ENCODE peak calls at places on chromosomes 6 and 20, in ten cellular contexts. One of them, this sample, is unnamed.

GRCh38 chr20:62641749-62642665 is at the start of gene SLCO4A1:
- DNase-seq in tibial nerve: peak; percentile 54
- DNase-seq in Peyer's patch: peak; percentile 93
- DNase-seq in fibroblast of lung: peak; percentile 16
- DNase-seq in lower lobe of right lung: peak; percentile 75
- DNase-seq in psoas muscle: peak; percentile 89
- DNase-seq in breast epithelium: no peak
- DNase-seq in A549: peak; percentile 64
- DNase-seq in left ventricle myocardium inferior: peak; percentile 81
- DNase-seq in hepatocyte: peak; percentile 75
- DNase-seq in this sample: no peak

GRCh38 chr6:3162565-3163247 is 5.4 kb upstream of the TUBB2A start:
- DNase-seq in tibial nerve: peak; percentile 37
- DNase-seq in Peyer's patch: peak; percentile 90
- DNase-seq in fibroblast of lung: peak; percentile 69
- DNase-seq in lower lobe of right lung: peak; percentile 82
- DNase-seq in psoas muscle: peak; percentile 83
- DNase-seq in breast epithelium: peak; percentile 77
- DNase-seq in A549: peak; percentile 77
- DNase-seq in left ventricle myocardium inferior: peak; percentile 70
- DNase-seq in hepatocyte: peak; percentile 90
- DNase-seq in this sample: no peak

GRCh38 chr6:31723245-31723979 is at the start of gene MPIG6B:
- DNase-seq in tibial nerve: no peak
- DNase-seq in Peyer's patch: no peak
- DNase-seq in fibroblast of lung: no peak
- DNase-seq in lower lobe of right lung: no peak
- DNase-seq in psoas muscle: no peak
- DNase-seq in breast epithelium: no peak
- DNase-seq in A549: no peak
- DNase-seq in left ventricle myocardium inferior: no peak
- DNase-seq in hepatocyte: no peak
- DNase-seq in this sample: no peak

GRCh38 chr6:130967502-130968469 is 95.3 kb downstream of the EPB41L2 start:
- DNase-seq in tibial nerve: no peak
- DNase-seq in Peyer's patch: no peak
- DNase-seq in fibroblast of lung: peak; percentile 43
- DNase-seq in lower lobe of right lung: no peak
- DNase-seq in psoas muscle: no peak
- DNase-seq in breast epithelium: no peak
- DNase-seq in A549: no peak
- DNase-seq in left ventricle myocardium inferior: no peak
- DNase-seq in hepatocyte: no peak
- DNase-seq in this sample: no peak

GRCh38 chr6:34714663-34715062 is 18.1 kb upstream of the ILRUN start:
- DNase-seq in tibial nerve: no peak
- DNase-seq in Peyer's patch: no peak
- DNase-seq in fibroblast of lung: no peak
- DNase-seq in lower lobe of right lung: no peak
- DNase-seq in psoas muscle: no peak
- DNase-seq in breast epithelium: no peak
- DNase-seq in A549: no peak
- DNase-seq in left ventricle myocardium inferior: no peak
- DNase-seq in hepatocyte: no peak
- DNase-seq in this sample: no peak

GRCh38 chr6:131322121-131322520 is 186.9 kb downstream of the AKAP7 start:
- DNase-seq in tibial nerve: no peak
- DNase-seq in Peyer's patch: no peak
- DNase-seq in fibroblast of lung: no peak
- DNase-seq in lower lobe of right lung: no peak
- DNase-seq in psoas muscle: no peak
- DNase-seq in breast epithelium: no peak
- DNase-seq in A549: no peak
- DNase-seq in left ventricle myocardium inferior: no peak
- DNase-seq in hepatocyte: no peak
- DNase-seq in this sample: no peak

GRCh38 chr6:141413196-141413595 is 719.5 kb upstream of the GJE1 start:
- DNase-seq in tibial nerve: no peak
- DNase-seq in Peyer's patch: no peak
- DNase-seq in fibroblast of lung: no peak
- DNase-seq in lower lobe of right lung: no peak
- DNase-seq in psoas muscle: no peak
- DNase-seq in breast epithelium: no peak
- DNase-seq in A549: no peak
- DNase-seq in left ventricle myocardium inferior: no peak
- DNase-seq in hepatocyte: no peak
- DNase-seq in this sample: no peak

GRCh38 chr20:53216856-53217576 is 244.9 kb downstream of the TSHZ2 start:
- DNase-seq in tibial nerve: peak; percentile 63
- DNase-seq in Peyer's patch: peak; percentile 85
- DNase-seq in fibroblast of lung: peak; percentile 28
- DNase-seq in lower lobe of right lung: peak; percentile 80
- DNase-seq in psoas muscle: peak; percentile 74
- DNase-seq in breast epithelium: peak; percentile 79
- DNase-seq in A549: peak; percentile 29
- DNase-seq in left ventricle myocardium inferior: peak; percentile 66
- DNase-seq in hepatocyte: peak; percentile 82
- DNase-seq in this sample: no peak

GRCh38 chr6:74713941-74714340 is 491.9 kb downstream of the COL12A1 start:
- DNase-seq in tibial nerve: no peak
- DNase-seq in Peyer's patch: no peak
- DNase-seq in fibroblast of lung: no peak
- DNase-seq in lower lobe of right lung: no peak
- DNase-seq in psoas muscle: no peak
- DNase-seq in breast epithelium: no peak
- DNase-seq in A549: no peak
- DNase-seq in left ventricle myocardium inferior: no peak
- DNase-seq in hepatocyte: no peak
- DNase-seq in this sample: no peak

DNA sequence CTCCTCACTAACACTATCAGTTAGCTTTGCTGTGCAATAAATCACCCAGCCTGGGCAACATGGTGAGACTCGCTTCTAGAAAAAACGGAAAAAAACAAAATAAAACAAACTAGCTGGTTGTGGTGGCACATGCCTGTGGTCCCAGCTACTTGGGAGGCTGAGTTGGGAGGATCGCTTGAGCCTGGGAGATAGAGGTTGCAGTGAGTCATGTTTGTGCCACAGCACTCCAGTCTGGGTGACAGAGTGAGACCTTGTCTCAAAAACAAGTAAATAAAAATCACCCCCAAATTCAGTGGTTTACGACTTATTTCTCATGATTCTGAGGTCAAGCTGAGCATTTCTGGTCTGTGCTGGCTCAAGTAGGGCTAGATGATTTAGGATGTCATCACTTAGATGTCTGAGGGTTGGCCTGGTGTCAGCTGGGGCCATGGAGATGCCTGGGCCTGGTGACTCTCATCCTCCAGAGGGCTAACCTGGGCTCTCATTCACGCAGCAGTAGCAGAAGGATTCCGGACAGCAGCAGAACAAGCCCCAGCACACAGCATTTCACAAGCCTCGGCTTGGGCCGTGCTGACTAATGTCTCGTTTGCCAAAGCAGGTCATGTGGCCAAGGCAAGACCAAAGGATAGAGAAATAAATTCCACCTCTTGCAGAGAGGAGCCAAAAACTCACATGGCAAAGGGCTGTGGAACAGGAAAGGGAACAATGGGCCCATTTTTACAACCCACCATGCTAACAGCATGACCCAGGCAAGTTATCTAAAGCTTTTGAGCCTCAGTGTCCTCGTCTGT is 32.5 kb downstream of the MGME1 start:
- DNase-seq in tibial nerve: peak; percentile 48
- DNase-seq in Peyer's patch: peak; percentile 55
- DNase-seq in fibroblast of lung: peak; percentile 75
- DNase-seq in lower lobe of right lung: peak; percentile 69
- DNase-seq in psoas muscle: peak; percentile 88
- DNase-seq in breast epithelium: peak; percentile 69
- DNase-seq in A549: peak; percentile 54
- DNase-seq in left ventricle myocardium inferior: peak; percentile 46
- DNase-seq in hepatocyte: peak; percentile 71
- DNase-seq in this sample: peak; percentile 96
- H3K4me1 ChIP-seq in tibial nerve: peaks cover 2% of the 10 kb centered on the region
- H3K4me1 ChIP-seq in Peyer's patch: no peaks in the 10 kb centered on the region
- H3K4me1 ChIP-seq in fibroblast of lung: peaks cover 2% of the 10 kb centered on the region
- H3K4me1 ChIP-seq in lower lobe of right lung: no peaks in the 10 kb centered on the region
- H3K4me1 ChIP-seq in psoas muscle: peaks cover 8% of the 10 kb centered on the region
- H3K4me1 ChIP-seq in breast epithelium: no peaks in the 10 kb centered on the region
- H3K4me1 ChIP-seq in A549: peaks cover 9% of the 10 kb centered on the region
- H3K4me1 ChIP-seq in left ventricle myocardium inferior: peaks cover 2% of the 10 kb centered on the region
- H3K4me1 ChIP-seq in hepatocyte: peaks cover 21% of the 10 kb centered on the region
- H3K4me1 ChIP-seq in this sample: no peaks in the 10 kb centered on the region

GRCh38 chr6:139133733-139134360 is 1.0 kb upstream of the HECA start:
- DNase-seq in tibial nerve: no peak
- DNase-seq in Peyer's patch: no peak
- DNase-seq in fibroblast of lung: no peak
- DNase-seq in lower lobe of right lung: no peak
- DNase-seq in psoas muscle: no peak
- DNase-seq in breast epithelium: no peak
- DNase-seq in A549: no peak
- DNase-seq in left ventricle myocardium inferior: no peak
- DNase-seq in hepatocyte: no peak
- DNase-seq in this sample: no peak

GRCh38 chr6:139135578-139136545 is 982 bp downstream of the HECA start:
- DNase-seq in tibial nerve: no peak
- DNase-seq in Peyer's patch: peak; percentile 88
- DNase-seq in fibroblast of lung: peak; percentile 42
- DNase-seq in lower lobe of right lung: peak; percentile 87
- DNase-seq in psoas muscle: peak; percentile 84
- DNase-seq in breast epithelium: peak; percentile 58
- DNase-seq in A549: no peak
- DNase-seq in left ventricle myocardium inferior: peak; percentile 78
- DNase-seq in hepatocyte: peak; percentile 76
- DNase-seq in this sample: no peak

GRCh38 chr6:139133272-139133671 is 1.6 kb upstream of the HECA start:
- DNase-seq in tibial nerve: no peak
- DNase-seq in Peyer's patch: peak; percentile 74
- DNase-seq in fibroblast of lung: no peak
- DNase-seq in lower lobe of right lung: no peak
- DNase-seq in psoas muscle: no peak
- DNase-seq in breast epithelium: no peak
- DNase-seq in A549: no peak
- DNase-seq in left ventricle myocardium inferior: no peak
- DNase-seq in hepatocyte: no peak
- DNase-seq in this sample: no peak

GRCh38 chr6:139137716-139138115 is 2.8 kb downstream of the HECA start:
- DNase-seq in tibial nerve: no peak
- DNase-seq in Peyer's patch: no peak
- DNase-seq in fibroblast of lung: no peak
- DNase-seq in lower lobe of right lung: no peak
- DNase-seq in psoas muscle: no peak
- DNase-seq in breast epithelium: no peak
- DNase-seq in A549: no peak
- DNase-seq in left ventricle myocardium inferior: no peak
- DNase-seq in hepatocyte: no peak
- DNase-seq in this sample: no peak

GRCh38 chr6:139134817-139135577 is at the start of gene HECA:
- DNase-seq in tibial nerve: peak; percentile 97
- DNase-seq in Peyer's patch: peak; percentile 99
- DNase-seq in fibroblast of lung: peak; percentile 97
- DNase-seq in lower lobe of right lung: peak; percentile 99
- DNase-seq in psoas muscle: peak; percentile 98
- DNase-seq in breast epithelium: peak; percentile 98
- DNase-seq in A549: peak; percentile 91
- DNase-seq in left ventricle myocardium inferior: peak; percentile 99
- DNase-seq in hepatocyte: peak; percentile 98
- DNase-seq in this sample: peak; percentile 59
- TF ChIP-seq CTCF in tibial nerve: no peak
- TF ChIP-seq CTCF in Peyer's patch: no peak
- TF ChIP-seq CTCF in fibroblast of lung: no peak
- TF ChIP-seq CTCF in lower lobe of right lung: no peak
- TF ChIP-seq CTCF in psoas muscle: no peak
- TF ChIP-seq CTCF in breast epithelium: no peak
- TF ChIP-seq CTCF in A549: no peak
- TF ChIP-seq CTCF in left ventricle myocardium inferior: no peak
- TF ChIP-seq CTCF in hepatocyte: no peak
- TF ChIP-seq CTCF in this sample: peak; percentile 39

DNA sequence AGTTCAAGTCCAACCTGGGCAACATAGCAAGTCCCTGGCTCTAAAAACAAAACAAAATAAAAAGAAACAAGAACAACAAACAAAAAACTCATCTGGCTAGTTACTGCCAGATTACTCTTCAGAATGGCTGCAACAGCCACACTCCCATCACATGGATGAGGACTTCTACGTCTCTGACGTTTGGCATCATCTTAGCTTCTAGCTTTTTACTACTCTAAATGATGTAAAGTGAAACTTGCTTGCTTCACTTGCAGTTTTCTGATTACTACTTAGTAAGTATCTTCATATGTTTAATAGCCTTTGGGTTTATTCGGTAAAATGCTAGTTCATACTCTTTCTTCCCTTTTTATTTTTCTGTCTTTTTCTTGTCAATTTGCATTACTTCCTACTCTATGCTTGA is 161.1 kb upstream of the CARMIL1 start:
- DNase-seq in tibial nerve: no peak
- DNase-seq in Peyer's patch: no peak
- DNase-seq in fibroblast of lung: no peak
- DNase-seq in lower lobe of right lung: no peak
- DNase-seq in psoas muscle: no peak
- DNase-seq in breast epithelium: no peak
- DNase-seq in A549: no peak
- DNase-seq in left ventricle myocardium inferior: no peak
- DNase-seq in hepatocyte: no peak
- DNase-seq in this sample: no peak
- H3K4me1 ChIP-seq in tibial nerve: peaks cover 13% of the 10 kb centered on the region
- H3K4me1 ChIP-seq in Peyer's patch: no peaks in the 10 kb centered on the region
- H3K4me1 ChIP-seq in fibroblast of lung: no peaks in the 10 kb centered on the region
- H3K4me1 ChIP-seq in lower lobe of right lung: peaks cover 16% of the 10 kb centered on the region
- H3K4me1 ChIP-seq in psoas muscle: no peaks in the 10 kb centered on the region
- H3K4me1 ChIP-seq in breast epithelium: no peaks in the 10 kb centered on the region
- H3K4me1 ChIP-seq in A549: no peaks in the 10 kb centered on the region
- H3K4me1 ChIP-seq in left ventricle myocardium inferior: peaks cover 51% of the 10 kb centered on the region
- H3K4me1 ChIP-seq in hepatocyte: no peaks in the 10 kb centered on the region
- H3K4me1 ChIP-seq in this sample: peaks cover 3% of the 10 kb centered on the region

DNA sequence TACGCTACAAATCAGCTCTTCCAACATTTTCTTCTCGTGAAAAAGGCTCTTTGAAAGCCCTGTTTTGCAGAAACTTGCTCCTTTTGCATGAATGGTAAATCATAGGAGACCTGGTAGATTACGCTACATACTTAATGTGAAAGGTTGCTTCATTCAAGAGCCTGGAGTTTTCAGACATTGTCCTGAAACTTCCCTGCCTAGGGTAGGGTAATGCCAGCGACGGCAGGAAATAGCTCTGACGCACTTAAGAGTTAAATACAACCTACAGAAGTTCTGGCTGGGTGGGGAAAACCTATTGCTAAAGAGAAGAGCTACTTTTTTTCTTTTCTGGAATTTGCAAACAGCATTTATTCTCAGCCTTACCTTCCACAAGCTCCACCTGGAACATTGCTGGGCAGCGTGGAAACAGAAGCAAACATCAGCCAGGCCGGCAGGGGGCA is 144.5 kb downstream of the LPA start:
- DNase-seq in tibial nerve: no peak
- DNase-seq in Peyer's patch: no peak
- DNase-seq in fibroblast of lung: no peak
- DNase-seq in lower lobe of right lung: no peak
- DNase-seq in psoas muscle: no peak
- DNase-seq in breast epithelium: no peak
- DNase-seq in A549: no peak
- DNase-seq in left ventricle myocardium inferior: no peak
- DNase-seq in hepatocyte: no peak
- DNase-seq in this sample: peak; percentile 54
- TF ChIP-seq CTCF in tibial nerve: no peak
- TF ChIP-seq CTCF in Peyer's patch: peak; percentile 87
- TF ChIP-seq CTCF in fibroblast of lung: peak; percentile 93
- TF ChIP-seq CTCF in lower lobe of right lung: peak; percentile 92
- TF ChIP-seq CTCF in psoas muscle: peak; percentile 87
- TF ChIP-seq CTCF in breast epithelium: peak; percentile 81
- TF ChIP-seq CTCF in A549: no peak
- TF ChIP-seq CTCF in left ventricle myocardium inferior: peak; percentile 93
- TF ChIP-seq CTCF in hepatocyte: no peak
- TF ChIP-seq CTCF in this sample: peak; percentile 91

GRCh38 chr20:4063631-4064030 is 48.3 kb upstream of the RNF24 start:
- DNase-seq in tibial nerve: no peak
- DNase-seq in Peyer's patch: no peak
- DNase-seq in fibroblast of lung: no peak
- DNase-seq in lower lobe of right lung: no peak
- DNase-seq in psoas muscle: no peak
- DNase-seq in breast epithelium: no peak
- DNase-seq in A549: no peak
- DNase-seq in left ventricle myocardium inferior: no peak
- DNase-seq in hepatocyte: no peak
- DNase-seq in this sample: no peak
- H3K4me1 ChIP-seq in tibial nerve: peaks cover 69% of the 10 kb centered on the region
- H3K4me1 ChIP-seq in Peyer's patch: no peaks in the 10 kb centered on the region
- H3K4me1 ChIP-seq in fibroblast of lung: peaks cover 32% of the 10 kb centered on the region
- H3K4me1 ChIP-seq in lower lobe of right lung: peaks cover 53% of the 10 kb centered on the region
- H3K4me1 ChIP-seq in psoas muscle: peaks cover 11% of the 10 kb centered on the region
- H3K4me1 ChIP-seq in breast epithelium: peaks cover 7% of the 10 kb centered on the region
- H3K4me1 ChIP-seq in A549: peaks cover 23% of the 10 kb centered on the region
- H3K4me1 ChIP-seq in left ventricle myocardium inferior: peaks cover 59% of the 10 kb centered on the region
- H3K4me1 ChIP-seq in hepatocyte: peaks cover 24% of the 10 kb centered on the region
- H3K4me1 ChIP-seq in this sample: peaks cover 13% of the 10 kb centered on the region